ENCODE peak calls at places on chromosomes 12 and 14, in five cellular contexts. P, G, T, S and U are unnamed samples. For H3K36me3, the result is how much of the 10 kb centered on the place peaks cover.

GRCh38 chr12:65881965-65882413 is 57.7 kb downstream of the HMGA2 start:
- DNase-seq in T (peak), S (peak), G (peak), P (peak), U (no peak)

GRCh38 chr12:113241191-113242017 is 20.1 kb downstream of the TPCN1 start:
- DNase-seq in S (no peak), P (peak), T (no peak), G (peak), U (peak)

GRCh38 chr12:46664771-46665287 is 161.0 kb downstream of the SLC38A4 start:
- DNase-seq in S (no peak), T (no peak), P (peak), G (peak), U (peak)

GRCh38 chr12:117836999-117837736 is 131.6 kb downstream of the KSR2 start:
- DNase-seq in T (peak), G (peak), S (peak), P (peak), U (peak)

GRCh38 chr14:100653409-100653808 is 66.2 kb upstream of the BEGAIN start:
- DNase-seq in T (no peak), S (no peak), G (no peak), P (no peak), U (no peak)

GRCh38 chr12:98418357-98419075 is 96.9 kb upstream of the TMPO start:
- DNase-seq in S (peak), G (peak), P (peak), T (peak), U (peak)

GRCh38 chr12:63304844-63305243 is 153.8 kb upstream of the AVPR1A start:
- DNase-seq in P (no peak), G (no peak), T (no peak), S (no peak), U (no peak)

GRCh38 chr12:1171657-1172056 is 180.6 kb downstream of the ERC1 start:
- DNase-seq in T (no peak), P (no peak), S (no peak), G (no peak), U (no peak)

GRCh38 chr12:18135086-18135485 is 45.1 kb upstream of the RERGL start:
- DNase-seq in P (no peak), S (no peak), T (no peak), G (no peak), U (no peak)

GRCh38 chr12:52371716-52372115 is 4.4 kb upstream of the KRT85 start:
- DNase-seq in P (no peak), S (no peak), T (no peak), G (no peak), U (no peak)

GRCh38 chr12:50188875-50189575 is 21.9 kb upstream of the CERS5 start:
- DNase-seq in T (no peak), G (peak), P (no peak), S (no peak), U (no peak)

GRCh38 chr12:58433969-58434368 is 486.3 kb downstream of the LRIG3 start:
- DNase-seq in T (no peak), G (no peak), S (no peak), P (peak), U (no peak)

GRCh38 chr14:74979442-74980397 is 23.0 kb upstream of the EIF2B2 start:
- DNase-seq in S (no peak), T (no peak), G (peak), P (peak), U (no peak)

GRCh38 chr12:89663577-89664357 is 44.9 kb downstream of the ATP2B1 start:
- DNase-seq in G (no peak), P (peak), S (no peak), T (no peak), U (peak)
- TF ChIP-seq CTCF in G (no peak), P (no peak), S (no peak), T (no peak), U (no peak)

GRCh38 chr12:119156401-119156800 is 22.3 kb upstream of the HSPB8 start:
- DNase-seq in S (no peak), T (no peak), G (no peak), P (no peak), U (no peak)

GRCh38 chr12:119158004-119158776 is 20.5 kb upstream of the HSPB8 start:
- DNase-seq in T (no peak), S (no peak), P (no peak), G (no peak), U (no peak)

GRCh38 chr12:119159844-119160243 is 18.9 kb upstream of the HSPB8 start:
- DNase-seq in T (no peak), G (no peak), S (no peak), P (no peak), U (no peak)

GRCh38 chr12:119154435-119154818 is 24.3 kb upstream of the HSPB8 start:
- DNase-seq in P (no peak), S (no peak), T (no peak), G (peak), U (no peak)

DNA sequence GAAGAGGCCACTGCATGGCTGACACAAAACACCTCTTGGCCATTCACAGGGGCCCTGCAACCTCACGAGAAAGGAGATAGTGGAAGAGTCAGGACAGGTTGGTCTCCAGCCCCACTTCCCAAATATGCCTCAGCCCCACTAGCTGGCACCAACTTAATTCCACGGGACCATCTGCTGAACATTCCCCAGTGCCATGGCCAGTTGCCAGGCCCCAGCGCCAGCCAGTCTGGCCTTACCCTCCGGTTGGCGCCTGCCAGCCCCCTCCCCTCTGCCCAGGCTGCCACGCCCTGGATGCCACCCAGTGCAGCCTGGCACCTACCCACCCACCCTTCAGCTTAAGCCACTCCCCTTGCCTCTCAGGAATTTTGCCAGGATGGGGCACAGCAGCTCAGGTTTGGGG is 21.2 kb upstream of the HSPB8 start:
- DNase-seq in G (no peak), S (peak), P (no peak), T (no peak), U (no peak)
- H3K27ac ChIP-seq in G (no peak), S (peak), P (no peak), T (no peak), U (no peak)

GRCh38 chr12:5138845-5139244 is 95.2 kb downstream of the KCNA5 start:
- DNase-seq in P (peak), G (no peak), S (no peak), T (no peak), U (peak)
- H3K36me3 ChIP-seq in P (under half), G (under half), S (under half), T (under half), U (under half)

GRCh38 chr14:81265641-81266169 is 44.9 kb upstream of the GTF2A1 start:
- DNase-seq in G (no peak), P (no peak), T (no peak), S (no peak), U (no peak)

GRCh38 chr14:81269979-81270375 is 49.2 kb upstream of the GTF2A1 start:
- DNase-seq in S (no peak), P (no peak), T (no peak), G (no peak), U (no peak)

GRCh38 chr14:81264011-81264410 is 43.3 kb upstream of the GTF2A1 start:
- DNase-seq in S (no peak), T (no peak), P (no peak), G (no peak), U (no peak)

GRCh38 chr14:81269100-81269978 is 48.6 kb upstream of the GTF2A1 start:
- DNase-seq in T (no peak), S (no peak), P (peak), G (peak), U (peak)

GRCh38 chr14:81268016-81268416 is 47.3 kb upstream of the GTF2A1 start:
- DNase-seq in P (no peak), S (no peak), T (no peak), G (no peak), U (peak)
- TF ChIP-seq CTCF in P (no peak), S (no peak), T (no peak), G (no peak), U (no peak)

DNA sequence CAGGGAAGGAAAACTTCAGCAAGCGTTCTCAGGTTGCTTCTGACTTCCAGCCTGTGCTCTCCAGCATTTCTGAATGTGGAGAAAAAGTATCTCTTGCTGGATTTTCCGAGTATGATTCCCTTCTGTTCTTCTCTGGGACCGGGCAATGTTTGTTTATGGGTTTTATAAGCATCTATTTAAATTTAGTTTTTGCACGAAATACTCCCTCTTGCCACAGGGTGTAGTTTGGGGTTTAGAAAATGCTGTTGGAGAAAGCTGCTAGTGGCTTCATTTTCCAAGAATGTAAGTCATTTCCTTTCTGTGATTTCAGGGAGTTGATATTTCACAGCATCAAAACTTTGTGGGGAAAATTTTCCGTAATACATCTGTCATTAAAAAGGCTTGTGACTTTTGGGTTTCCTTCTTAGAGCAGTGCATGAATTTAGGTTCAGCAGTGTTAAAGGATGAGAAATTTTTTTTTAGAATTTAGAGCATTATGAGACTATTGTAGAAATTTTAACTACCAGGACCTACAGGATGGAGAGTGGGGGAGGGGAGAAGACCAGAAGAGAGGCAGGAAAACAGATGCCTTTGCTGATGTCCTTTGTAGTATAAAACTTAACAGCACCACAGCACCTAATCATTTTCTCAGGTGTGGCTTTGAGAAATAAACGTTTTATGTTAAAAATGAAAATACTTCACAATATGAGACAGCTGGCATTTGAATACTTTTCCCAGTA is 1.5 kb downstream of the FRMD6 start:
- DNase-seq in S (no peak), G (peak), P (peak), T (no peak), U (no peak)
- H3K27ac ChIP-seq in S (peak), G (peak), P (peak), T (no peak), U (peak)

GRCh38 chr14:77439861-77440260 is 16.5 kb upstream of the NOXRED1 start:
- DNase-seq in P (no peak), G (no peak), S (no peak), T (no peak), U (no peak)

DNA sequence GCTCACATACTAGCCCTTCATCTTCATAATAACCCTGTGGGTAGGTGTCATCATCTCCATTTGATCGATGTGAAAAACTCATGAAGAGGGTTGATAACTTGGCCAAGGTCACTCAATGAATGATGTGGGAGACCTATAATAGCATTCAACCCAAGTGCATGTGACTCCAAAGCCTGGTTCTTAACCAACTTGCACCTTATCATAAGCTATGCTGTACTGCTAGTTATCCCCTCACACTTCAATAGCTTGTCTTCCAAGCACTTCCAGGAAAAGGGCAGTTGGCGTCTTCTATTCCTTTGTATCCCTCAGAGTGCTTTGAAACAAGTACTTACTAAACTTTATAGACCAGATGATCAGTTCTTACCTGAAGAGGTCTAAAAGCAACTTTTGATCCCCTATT is 15.2 kb downstream of the VIPAS39 start:
- DNase-seq in P (no peak), G (no peak), S (no peak), T (no peak), U (no peak)
- H3K36me3 ChIP-seq in P (under half), G (under half), S (half or more), T (under half), U (under half)

DNA sequence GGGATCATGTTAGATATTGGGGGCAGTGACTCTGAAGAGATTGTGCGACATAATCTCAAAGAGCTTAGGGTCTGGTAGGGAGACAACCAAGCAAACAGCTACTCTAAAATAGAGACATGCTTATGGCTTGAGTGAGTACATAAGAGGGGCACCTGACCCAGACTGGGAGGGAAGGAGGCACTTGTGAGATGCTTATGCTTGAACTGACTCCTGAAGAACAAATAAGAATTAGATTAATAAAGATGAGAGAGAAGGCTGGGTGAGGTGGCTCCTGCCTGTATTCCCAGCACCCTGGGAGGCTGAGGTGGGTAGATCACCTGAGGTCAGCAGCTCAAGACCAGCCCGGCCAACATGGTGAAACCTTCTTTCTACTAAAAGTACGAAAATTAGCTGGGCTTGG is 19.1 kb downstream of the TMTC2 start:
- DNase-seq in G (no peak), T (no peak), S (no peak), P (no peak), U (no peak)
- TF ChIP-seq CTCF in G (no peak), T (no peak), S (no peak), P (no peak), U (no peak)

GRCh38 chr12:124874188-124874587 is 10.5 kb upstream of the SCARB1 start:
- DNase-seq in S (no peak), G (no peak), T (no peak), P (no peak), U (no peak)
- H3K27ac ChIP-seq in S (no peak), G (no peak), T (no peak), P (no peak), U (no peak)

GRCh38 chr14:30588873-30589272 is 29.9 kb downstream of the G2E3 start:
- DNase-seq in S (no peak), T (no peak), P (no peak), G (no peak), U (no peak)
- H3K36me3 ChIP-seq in S (under half), T (under half), P (under half), G (under half), U (under half)

GRCh38 chr12:112091563-112091962 is 17.0 kb downstream of the NAA25 start:
- DNase-seq in S (no peak), T (no peak), P (no peak), G (no peak), U (no peak)

GRCh38 chr12:112087851-112088250 is 20.7 kb downstream of the NAA25 start:
- DNase-seq in S (no peak), T (no peak), G (no peak), P (no peak), U (no peak)

DNA sequence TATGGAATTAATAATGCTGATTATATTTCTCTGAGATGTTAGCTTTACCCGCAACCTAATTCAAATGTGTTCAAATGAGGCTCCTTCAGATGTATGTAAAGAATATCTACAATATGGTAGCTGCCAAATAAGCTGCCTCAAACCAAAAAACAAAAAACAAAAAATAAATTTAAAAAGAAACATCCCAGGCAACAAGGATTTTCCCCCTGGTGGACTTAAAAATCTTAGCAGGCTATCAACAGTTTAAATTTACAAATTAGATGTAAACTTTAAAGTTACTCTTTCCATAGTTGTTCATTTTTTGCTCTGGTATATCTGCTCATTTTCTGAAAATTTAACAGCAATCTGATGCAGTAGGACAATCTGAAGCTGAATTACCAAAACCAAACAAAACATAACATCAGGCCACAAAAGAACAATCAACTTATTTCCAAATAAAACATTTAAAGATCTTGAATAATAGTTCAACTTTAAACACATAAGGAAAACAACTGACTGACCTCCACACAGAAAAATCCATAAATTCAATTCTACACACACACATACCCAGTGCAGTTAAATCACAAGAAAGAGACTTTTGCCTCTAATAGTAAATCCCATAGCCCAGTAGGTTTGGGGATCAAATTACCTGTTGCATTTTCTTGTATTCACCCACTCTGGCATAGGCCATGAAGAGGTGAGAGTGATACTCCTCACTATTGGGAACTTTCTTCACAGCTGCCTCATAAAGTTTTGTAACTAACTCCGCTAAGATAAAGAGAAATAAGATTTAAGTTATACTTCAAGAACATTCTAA is 21.3 kb downstream of the NAA25 start:
- DNase-seq in S (no peak), G (no peak), P (no peak), T (no peak), U (no peak)
- TF ChIP-seq CTCF in S (no peak), G (no peak), P (peak), T (no peak), U (peak)